ENCODE peak calls at places on chromosomes 11 and 22, in seven cellular contexts. One of them, this sample, is unnamed.

GRCh38 chr11:85385561-85385960 is 241.6 kb downstream of the DLG2 start:
- DNase-seq in heart left ventricle: no peak
- DNase-seq in neural crest cell: no peak
- DNase-seq in A673: no peak
- DNase-seq in MCF 10A: no peak
- DNase-seq in right lobe of liver: no peak
- DNase-seq in HFF-Myc: no peak
- DNase-seq in this sample: no peak

GRCh38 chr11:126443120-126443519 is 87.6 kb downstream of the ST3GAL4 start:
- DNase-seq in heart left ventricle: no peak
- DNase-seq in neural crest cell: no peak
- DNase-seq in A673: no peak
- DNase-seq in MCF 10A: no peak
- DNase-seq in right lobe of liver: no peak
- DNase-seq in HFF-Myc: no peak
- DNase-seq in this sample: no peak

GRCh38 chr11:101706541-101706940 is 122.7 kb upstream of the TRPC6 start:
- DNase-seq in heart left ventricle: no peak
- DNase-seq in neural crest cell: no peak
- DNase-seq in A673: no peak
- DNase-seq in MCF 10A: peak
- DNase-seq in right lobe of liver: no peak
- DNase-seq in HFF-Myc: no peak
- DNase-seq in this sample: no peak

GRCh38 chr11:130029137-130029536 is 26.5 kb upstream of the PRDM10 start:
- DNase-seq in heart left ventricle: no peak
- DNase-seq in neural crest cell: no peak
- DNase-seq in A673: no peak
- DNase-seq in MCF 10A: peak
- DNase-seq in right lobe of liver: no peak
- DNase-seq in HFF-Myc: no peak
- DNase-seq in this sample: no peak

GRCh38 chr11:8331767-8332166 is 68.1 kb upstream of the LMO1 start:
- DNase-seq in heart left ventricle: no peak
- DNase-seq in neural crest cell: no peak
- DNase-seq in A673: no peak
- DNase-seq in MCF 10A: no peak
- DNase-seq in right lobe of liver: no peak
- DNase-seq in HFF-Myc: no peak
- DNase-seq in this sample: no peak

GRCh38 chr11:15931497-15931896 is 424.8 kb downstream of the SOX6 start:
- DNase-seq in heart left ventricle: no peak
- DNase-seq in neural crest cell: no peak
- DNase-seq in A673: no peak
- DNase-seq in MCF 10A: no peak
- DNase-seq in right lobe of liver: no peak
- DNase-seq in HFF-Myc: no peak
- DNase-seq in this sample: no peak

GRCh38 chr11:32331792-32332191 is 103.5 kb downstream of the WT1 start:
- DNase-seq in heart left ventricle: no peak
- DNase-seq in neural crest cell: no peak
- DNase-seq in A673: no peak
- DNase-seq in MCF 10A: no peak
- DNase-seq in right lobe of liver: no peak
- DNase-seq in HFF-Myc: no peak
- DNase-seq in this sample: no peak

GRCh38 chr11:57428643-57429042 is 1.7 kb upstream of the SLC43A3 start:
- DNase-seq in heart left ventricle: no peak
- DNase-seq in neural crest cell: no peak
- DNase-seq in A673: no peak
- DNase-seq in MCF 10A: no peak
- DNase-seq in right lobe of liver: no peak
- DNase-seq in HFF-Myc: no peak
- DNase-seq in this sample: no peak

GRCh38 chr11:126492331-126492730 is 136.8 kb downstream of the ST3GAL4 start:
- DNase-seq in heart left ventricle: no peak
- DNase-seq in neural crest cell: no peak
- DNase-seq in A673: no peak
- DNase-seq in MCF 10A: no peak
- DNase-seq in right lobe of liver: no peak
- DNase-seq in HFF-Myc: no peak
- DNase-seq in this sample: no peak

GRCh38 chr11:33767624-33768023 is 6.7 kb downstream of the FBXO3 start:
- DNase-seq in heart left ventricle: no peak
- DNase-seq in neural crest cell: no peak
- DNase-seq in A673: no peak
- DNase-seq in MCF 10A: no peak
- DNase-seq in right lobe of liver: no peak
- DNase-seq in HFF-Myc: no peak
- DNase-seq in this sample: no peak

GRCh38 chr11:79708319-79708928 is 267.6 kb upstream of the TENM4 start:
- DNase-seq in heart left ventricle: no peak
- DNase-seq in neural crest cell: peak
- DNase-seq in A673: peak
- DNase-seq in MCF 10A: peak
- DNase-seq in right lobe of liver: no peak
- DNase-seq in HFF-Myc: peak
- DNase-seq in this sample: no peak

GRCh38 chr11:134464981-134465730 is 53.1 kb upstream of the B3GAT1 start:
- DNase-seq in heart left ventricle: no peak
- DNase-seq in neural crest cell: no peak
- DNase-seq in A673: no peak
- DNase-seq in MCF 10A: no peak
- DNase-seq in right lobe of liver: no peak
- DNase-seq in HFF-Myc: no peak
- DNase-seq in this sample: no peak

GRCh38 chr11:69637956-69638871 is 2.7 kb upstream of the CCND1 start:
- DNase-seq in heart left ventricle: peak
- DNase-seq in neural crest cell: peak
- DNase-seq in A673: peak
- DNase-seq in MCF 10A: peak
- DNase-seq in right lobe of liver: no peak
- DNase-seq in HFF-Myc: no peak
- DNase-seq in this sample: no peak

GRCh38 chr11:68287419-68287818 is 15.6 kb upstream of the C11orf24 start:
- DNase-seq in heart left ventricle: no peak
- DNase-seq in neural crest cell: no peak
- DNase-seq in A673: no peak
- DNase-seq in MCF 10A: no peak
- DNase-seq in right lobe of liver: no peak
- DNase-seq in HFF-Myc: no peak
- DNase-seq in this sample: no peak

GRCh38 chr11:36311926-36312592 is 16.0 kb downstream of the PRR5L start:
- DNase-seq in heart left ventricle: no peak
- DNase-seq in neural crest cell: no peak
- DNase-seq in A673: no peak
- DNase-seq in MCF 10A: peak
- DNase-seq in right lobe of liver: no peak
- DNase-seq in HFF-Myc: peak
- DNase-seq in this sample: no peak

GRCh38 chr11:118224512-118225180 is at the start of gene JAML:
- DNase-seq in heart left ventricle: no peak
- DNase-seq in neural crest cell: no peak
- DNase-seq in A673: no peak
- DNase-seq in MCF 10A: no peak
- DNase-seq in right lobe of liver: no peak
- DNase-seq in HFF-Myc: no peak
- DNase-seq in this sample: peak

GRCh38 chr11:69452589-69452988 is 28.9 kb upstream of the LINC01488 start:
- DNase-seq in heart left ventricle: no peak
- DNase-seq in neural crest cell: no peak
- DNase-seq in A673: no peak
- DNase-seq in MCF 10A: no peak
- DNase-seq in right lobe of liver: no peak
- DNase-seq in HFF-Myc: no peak
- DNase-seq in this sample: no peak

GRCh38 chr11:57639321-57640067 is 10.2 kb downstream of the YPEL4 start:
- DNase-seq in heart left ventricle: no peak
- DNase-seq in neural crest cell: peak
- DNase-seq in A673: peak
- DNase-seq in MCF 10A: no peak
- DNase-seq in right lobe of liver: no peak
- DNase-seq in HFF-Myc: no peak
- DNase-seq in this sample: no peak

GRCh38 chr22:44815099-44816070 is 63.0 kb downstream of the ARHGAP8 start:
- DNase-seq in heart left ventricle: no peak
- DNase-seq in neural crest cell: no peak
- DNase-seq in A673: no peak
- DNase-seq in MCF 10A: no peak
- DNase-seq in right lobe of liver: no peak
- DNase-seq in HFF-Myc: no peak
- DNase-seq in this sample: no peak

GRCh38 chr11:122524532-122524882 is 131.0 kb upstream of the UBASH3B start:
- DNase-seq in heart left ventricle: no peak
- DNase-seq in neural crest cell: no peak
- DNase-seq in A673: peak
- DNase-seq in MCF 10A: no peak
- DNase-seq in right lobe of liver: no peak
- DNase-seq in HFF-Myc: peak
- DNase-seq in this sample: no peak

GRCh38 chr11:19557185-19557584 is 155.5 kb upstream of the NAV2 start:
- DNase-seq in heart left ventricle: no peak
- DNase-seq in neural crest cell: no peak
- DNase-seq in A673: no peak
- DNase-seq in MCF 10A: no peak
- DNase-seq in right lobe of liver: no peak
- DNase-seq in HFF-Myc: no peak
- DNase-seq in this sample: no peak

GRCh38 chr11:115716577-115717214 is 212.5 kb upstream of the CADM1 start:
- DNase-seq in heart left ventricle: peak
- DNase-seq in neural crest cell: peak
- DNase-seq in A673: peak
- DNase-seq in MCF 10A: no peak
- DNase-seq in right lobe of liver: no peak
- DNase-seq in HFF-Myc: no peak
- DNase-seq in this sample: no peak

GRCh38 chr11:60345489-60345888 is 18.4 kb downstream of the MS4A6E start:
- DNase-seq in heart left ventricle: no peak
- DNase-seq in neural crest cell: peak
- DNase-seq in A673: peak
- DNase-seq in MCF 10A: peak
- DNase-seq in right lobe of liver: no peak
- DNase-seq in HFF-Myc: no peak
- DNase-seq in this sample: no peak

GRCh38 chr11:60349990-60350389 is 22.9 kb downstream of the MS4A6E start:
- DNase-seq in heart left ventricle: no peak
- DNase-seq in neural crest cell: no peak
- DNase-seq in A673: no peak
- DNase-seq in MCF 10A: no peak
- DNase-seq in right lobe of liver: no peak
- DNase-seq in HFF-Myc: no peak
- DNase-seq in this sample: no peak

GRCh38 chr11:60347084-60347797 is 20.2 kb downstream of the MS4A6E start:
- DNase-seq in heart left ventricle: no peak
- DNase-seq in neural crest cell: no peak
- DNase-seq in A673: no peak
- DNase-seq in MCF 10A: no peak
- DNase-seq in right lobe of liver: no peak
- DNase-seq in HFF-Myc: no peak
- DNase-seq in this sample: no peak

GRCh38 chr11:60344146-60344545 is 17.1 kb downstream of the MS4A6E start:
- DNase-seq in heart left ventricle: no peak
- DNase-seq in neural crest cell: no peak
- DNase-seq in A673: no peak
- DNase-seq in MCF 10A: no peak
- DNase-seq in right lobe of liver: no peak
- DNase-seq in HFF-Myc: no peak
- DNase-seq in this sample: no peak

GRCh38 chr11:60348116-60348515 is 21.1 kb downstream of the MS4A6E start:
- DNase-seq in heart left ventricle: no peak
- DNase-seq in neural crest cell: no peak
- DNase-seq in A673: no peak
- DNase-seq in MCF 10A: no peak
- DNase-seq in right lobe of liver: no peak
- DNase-seq in HFF-Myc: no peak
- DNase-seq in this sample: no peak
- TF ChIP-seq CTCF in heart left ventricle: no peak
- TF ChIP-seq CTCF in neural crest cell: no peak
- TF ChIP-seq CTCF in A673: no peak
- TF ChIP-seq CTCF in MCF 10A: no peak
- TF ChIP-seq CTCF in right lobe of liver: no peak
- TF ChIP-seq CTCF in HFF-Myc: no peak
- TF ChIP-seq CTCF in this sample: no peak

GRCh38 chr11:28798286-28798685 is 690.1 kb downstream of the METTL15 start:
- DNase-seq in heart left ventricle: no peak
- DNase-seq in neural crest cell: no peak
- DNase-seq in A673: no peak
- DNase-seq in MCF 10A: no peak
- DNase-seq in right lobe of liver: no peak
- DNase-seq in HFF-Myc: no peak
- DNase-seq in this sample: no peak
- TF ChIP-seq CTCF in heart left ventricle: no peak
- TF ChIP-seq CTCF in neural crest cell: no peak
- TF ChIP-seq CTCF in A673: no peak
- TF ChIP-seq CTCF in MCF 10A: no peak
- TF ChIP-seq CTCF in right lobe of liver: no peak
- TF ChIP-seq CTCF in HFF-Myc: no peak
- TF ChIP-seq CTCF in this sample: no peak

GRCh38 chr11:83816572-83817187 is 530.5 kb upstream of the CCDC90B start:
- DNase-seq in heart left ventricle: no peak
- DNase-seq in neural crest cell: no peak
- DNase-seq in A673: peak
- DNase-seq in MCF 10A: peak
- DNase-seq in right lobe of liver: no peak
- DNase-seq in HFF-Myc: no peak
- DNase-seq in this sample: no peak
- TF ChIP-seq CTCF in heart left ventricle: peak
- TF ChIP-seq CTCF in neural crest cell: peak
- TF ChIP-seq CTCF in A673: peak
- TF ChIP-seq CTCF in MCF 10A: peak
- TF ChIP-seq CTCF in right lobe of liver: peak
- TF ChIP-seq CTCF in HFF-Myc: peak
- TF ChIP-seq CTCF in this sample: peak

DNA sequence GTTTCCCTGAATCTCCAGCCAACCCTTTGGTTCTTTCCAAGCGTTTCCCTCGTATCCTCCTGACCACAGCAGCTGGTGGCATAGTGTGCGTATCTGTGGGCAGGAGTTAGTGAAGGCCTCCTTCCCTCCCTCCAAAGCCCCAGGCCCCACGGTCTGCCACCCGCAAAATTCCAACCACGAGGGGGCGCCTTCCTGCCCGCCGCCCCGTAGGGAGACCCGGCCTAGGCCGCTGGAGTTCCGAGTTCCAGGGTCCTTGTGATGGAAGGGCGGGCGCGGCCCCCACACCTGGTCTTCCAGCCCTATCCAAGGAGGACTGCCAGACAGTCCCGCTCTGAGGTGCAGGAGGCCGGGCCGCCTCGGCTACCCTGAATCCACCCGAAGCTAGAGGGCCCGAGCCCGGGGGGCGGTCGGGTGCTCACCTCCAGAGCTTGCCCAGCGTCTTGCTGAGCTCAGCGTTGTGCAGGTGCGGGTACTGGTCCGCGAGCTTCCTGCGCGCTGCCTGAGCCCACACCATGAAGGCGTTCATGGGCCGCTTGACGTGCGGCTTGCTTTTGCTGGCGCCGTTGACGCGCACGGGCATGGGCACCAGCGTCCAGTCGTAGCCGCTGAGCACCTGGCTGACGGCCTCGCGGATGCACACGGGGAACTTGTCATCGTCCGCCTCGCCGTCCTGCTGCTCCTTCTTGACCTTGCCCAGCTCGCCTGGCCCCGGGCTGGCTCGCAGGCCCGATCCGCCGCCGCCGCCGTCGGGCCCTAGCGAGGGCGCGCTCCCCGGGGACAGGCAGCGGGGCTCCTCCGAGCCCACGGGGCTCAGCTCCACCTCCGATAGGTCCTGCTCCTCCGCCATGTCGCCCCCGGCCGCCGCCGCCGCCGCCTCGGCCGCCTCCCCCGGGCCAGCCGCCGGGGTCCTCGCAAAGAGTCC is 1.2 kb downstream of the SOX10 start:
- DNase-seq in heart left ventricle: no peak
- DNase-seq in neural crest cell: peak
- DNase-seq in A673: no peak
- DNase-seq in MCF 10A: no peak
- DNase-seq in right lobe of liver: no peak
- DNase-seq in HFF-Myc: no peak
- DNase-seq in this sample: no peak
- TF ChIP-seq CTCF in heart left ventricle: peak
- TF ChIP-seq CTCF in neural crest cell: peak
- TF ChIP-seq CTCF in A673: peak
- TF ChIP-seq CTCF in MCF 10A: peak
- TF ChIP-seq CTCF in right lobe of liver: no peak
- TF ChIP-seq CTCF in HFF-Myc: peak
- TF ChIP-seq CTCF in this sample: peak

This sample was measured in CD4-positive, alpha-beta T cell.